ENCODE peak calls at places on chromosomes 2 and 18, in seven cellular contexts. H is GM12865; N is H9; C is activated CD4-positive, alpha-beta T cell treated with anti-CD3 and anti-CD28 coated beads, Interleukin-2, amount 50 U/mL, for 24 hours; V is stimulated activated CD8-positive, alpha-beta memory T cell treated with anti-CD3 and anti-CD28 coated beads, Interleukin-7, amount 100 ng/mL, for 4 hours; K is NCI-H526; S is upper lobe of right lung. L is an unnamed sample.

GRCh38 chr2:198660491-198660890 is 797.2 kb downstream of the SATB2 start:
- DNase-seq in H (no peak), N (no peak), C (no peak), V (no peak), K (no peak), S (no peak), L (no peak)

GRCh38 chr18:51028201-51028805 is 1.7 kb upstream of the SMAD4 start:
- DNase-seq in H (peak; percentile 67), N (no peak), C (no peak), V (no peak), K (peak; percentile 81), S (no peak), L (no peak)

GRCh38 chr2:242030226-242030575 is 160.7 kb downstream of the RTP5 start:
- DNase-seq in H (no peak), N (peak; percentile 22), C (no peak), V (no peak), K (no peak), S (peak; percentile 46), L (no peak)

GRCh38 chr2:41716497-41716896 is 331.3 kb upstream of the PKDCC start:
- DNase-seq in H (no peak), N (no peak), C (no peak), V (no peak), K (no peak), S (no peak), L (no peak)

GRCh38 chr2:127226520-127227263 is 6.6 kb upstream of the CYP27C1 start:
- DNase-seq in H (peak; percentile 67), N (no peak), C (peak; percentile 33), V (no peak), K (no peak), S (peak; percentile 88), L (no peak)

GRCh38 chr2:224958466-224958857 is 83.8 kb downstream of the DOCK10 start:
- DNase-seq in H (no peak), N (no peak), C (no peak), V (no peak), K (no peak), S (no peak), L (no peak)

GRCh38 chr2:150528861-150529801 is 41.7 kb upstream of the RND3 start:
- DNase-seq in H (peak; percentile 36), N (no peak), C (no peak), V (no peak), K (peak; percentile 88), S (no peak), L (no peak)

GRCh38 chr2:160208662-160209229 is 8.7 kb upstream of the ITGB6 start:
- DNase-seq in H (no peak), N (no peak), C (no peak), V (no peak), K (no peak), S (no peak), L (no peak)

GRCh38 chr2:9627310-9627709 is 3.5 kb downstream of the YWHAQ start:
- DNase-seq in H (no peak), N (no peak), C (no peak), V (no peak), K (no peak), S (no peak), L (peak; percentile 32)

GRCh38 chr2:28193552-28194383 is 198.9 kb upstream of the FOSL2 start:
- DNase-seq in H (no peak), N (no peak), C (no peak), V (no peak), K (no peak), S (no peak), L (no peak)

GRCh38 chr2:241494311-241494908 is 14.0 kb downstream of the STK25 start:
- DNase-seq in H (no peak), N (no peak), C (no peak), V (no peak), K (no peak), S (peak; percentile 50), L (no peak)

GRCh38 chr2:20930928-20931327 is 108.0 kb upstream of the LDAH start:
- DNase-seq in H (no peak), N (no peak), C (no peak), V (no peak), K (no peak), S (no peak), L (no peak)

L was measured in immature natural killer cell.